ENCODE peak calls at places on chromosomes 2 and 18, in six cellular contexts. M is skeletal muscle cell, A is NCI-H2081, U is dermis microvascular lymphatic vessel endothelial cell, O is T-cell, J is kidney tubule cell. S is an unnamed sample.

GRCh38 chr2:2114745-2115245 is 216.3 kb downstream of the MYT1L start:
- DNase-seq in M (no peak), A (no peak), U (no peak), O (no peak), J (no peak), S (no peak)

GRCh38 chr2:55159037-55159651 is 72.9 kb downstream of the CLHC1 start:
- DNase-seq in M (peak; percentile 56), A (peak; percentile 57), U (peak; percentile 67), O (no peak), J (peak; percentile 43), S (peak; percentile 68)

GRCh38 chr18:25467226-25468065 is 115.5 kb upstream of the ZNF521 start:
- DNase-seq in M (peak; percentile 45), A (no peak), U (no peak), O (no peak), J (peak; percentile 2), S (peak; percentile 76)

GRCh38 chr2:170771049-170771937 is 1.1 kb downstream of the ERICH2 start:
- DNase-seq in M (peak; percentile 2), A (peak; percentile 83), U (no peak), O (peak; percentile 12), J (peak; percentile 43), S (no peak)

GRCh38 chr2:209495855-209496585 is 72.2 kb downstream of the MAP2 start:
- DNase-seq in M (peak; percentile 93), A (peak; percentile 98), U (peak; percentile 99), O (no peak), J (peak; percentile 98), S (no peak)

GRCh38 chr2:174554514-174555119 is 43.0 kb downstream of the WIPF1 start:
- DNase-seq in M (no peak), A (no peak), U (no peak), O (no peak), J (peak; percentile 8), S (no peak)

GRCh38 chr2:106542730-106543359 is 55.7 kb downstream of the CD8B2 start:
- DNase-seq in M (no peak), A (peak; percentile 63), U (peak; percentile 44), O (peak; percentile 67), J (peak; percentile 65), S (peak; percentile 71)

GRCh38 chr2:28469304-28469703 is 26.6 kb upstream of the PLB1 start:
- DNase-seq in M (peak; percentile 53), A (no peak), U (no peak), O (no peak), J (no peak), S (no peak)

GRCh38 chr18:45760443-45761036 is 36.6 kb downstream of the SLC14A1 start:
- DNase-seq in M (no peak), A (peak; percentile 21), U (no peak), O (no peak), J (no peak), S (no peak)

GRCh38 chr2:224513991-224514390 is 71.2 kb downstream of the CUL3 start:
- DNase-seq in M (no peak), A (no peak), U (no peak), O (no peak), J (no peak), S (no peak)

S was measured in left cardiac atrium.